ENCODE peak calls at places on chromosome 7, in four cellular contexts. T is nephron progenitor cell, Z is mammary epithelial cell, P is psoas muscle. S is an unnamed sample.

GRCh38 chr7:17611611-17612010 is 313.2 kb downstream of the AHR start:
- DNase-seq in Z (no peak), P (no peak), T (no peak), S (no peak)

GRCh38 chr7:87506243-87507180 is 31.0 kb upstream of the ABCB4 start:
- DNase-seq in T (no peak), P (no peak), Z (peak), S (no peak)

GRCh38 chr7:23207029-23207428 is 25.2 kb downstream of the NUP42 start:
- DNase-seq in Z (no peak), T (no peak), P (no peak), S (no peak)

GRCh38 chr7:5477723-5478531 is 54.3 kb upstream of the TNRC18 start:
- DNase-seq in T (peak), Z (no peak), P (peak), S (no peak)

GRCh38 chr7:155950898-155951553 is 138.8 kb upstream of the SHH start:
- DNase-seq in P (no peak), T (no peak), Z (no peak), S (no peak)

GRCh38 chr7:104629393-104629792 is 301.0 kb downstream of the LHFPL3 start:
- DNase-seq in Z (no peak), P (no peak), T (no peak), S (no peak)

GRCh38 chr7:70857793-70858545 is 274.0 kb upstream of the GALNT17 start:
- DNase-seq in P (no peak), T (no peak), Z (no peak), S (no peak)

GRCh38 chr7:104126411-104126841 is 81.4 kb downstream of the ORC5 start:
- DNase-seq in P (no peak), T (no peak), Z (no peak), S (no peak)

GRCh38 chr7:107696330-107696946 is 35.8 kb downstream of the SLC26A4 start:
- DNase-seq in P (no peak), Z (no peak), T (no peak), S (no peak)

GRCh38 chr7:38189256-38189938 is 11.4 kb downstream of the STARD3NL start:
- DNase-seq in P (no peak), T (no peak), Z (no peak), S (no peak)

GRCh38 chr7:88761779-88762178 is 2.3 kb downstream of the ZNF804B start:
- DNase-seq in Z (no peak), P (no peak), T (no peak), S (no peak)
- TF ChIP-seq CTCF in Z (no peak), P (no peak), T (no peak), S (no peak)

GRCh38 chr7:82323806-82324205 is 119.8 kb downstream of the CACNA2D1 start:
- DNase-seq in Z (peak), P (no peak), T (no peak), S (no peak)
- TF ChIP-seq CTCF in Z (no peak), P (no peak), T (no peak), S (no peak)

DNA sequence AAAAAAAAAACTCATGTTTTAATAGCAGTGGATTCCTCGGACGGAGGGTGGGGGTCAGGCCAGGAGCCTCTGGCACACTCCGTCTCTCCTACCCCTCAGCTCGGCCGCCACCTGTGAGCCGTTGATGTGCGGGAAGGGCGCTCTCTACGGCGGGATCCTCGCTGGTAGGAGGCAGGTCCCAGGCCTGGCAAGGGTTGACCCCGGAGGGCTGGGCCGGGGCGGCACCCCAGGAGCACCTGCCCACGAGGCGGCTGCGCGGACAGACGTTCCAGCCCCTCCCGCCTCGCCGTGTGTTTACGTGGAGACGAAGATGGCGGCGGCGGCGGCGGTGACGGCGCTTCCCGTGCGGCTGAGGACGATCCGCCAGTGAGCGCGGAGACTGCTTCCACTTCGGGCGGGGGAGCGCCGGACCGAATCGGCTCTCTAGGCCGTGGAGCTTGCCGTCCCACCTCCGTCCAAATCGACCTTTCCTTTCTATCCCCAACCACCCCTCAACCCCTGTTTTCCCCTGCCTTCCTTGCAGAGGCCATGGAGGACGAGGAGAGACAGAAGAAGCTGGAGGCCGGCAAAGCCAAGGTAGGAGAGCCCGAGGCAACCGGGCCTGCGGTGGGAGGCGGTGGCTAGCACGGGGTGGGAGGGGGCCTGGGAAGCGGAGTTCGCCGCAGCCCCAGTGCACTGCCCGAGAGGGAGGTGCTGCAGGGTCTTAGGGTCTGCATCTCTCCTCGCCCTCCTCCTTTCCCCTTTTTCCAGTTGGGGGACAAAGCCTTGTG is at the start of gene AKAP9:
- DNase-seq in Z (peak), P (peak), T (peak), S (peak)
- TF ChIP-seq CTCF in Z (no peak), P (no peak), T (no peak), S (no peak)

GRCh38 chr7:97025130-97025499 is 484 bp upstream of the DLX5 start:
- DNase-seq in T (no peak), Z (no peak), P (no peak), S (no peak)

GRCh38 chr7:97025983-97026704 is 1.5 kb upstream of the DLX5 start:
- DNase-seq in Z (no peak), T (peak), P (no peak), S (no peak)

GRCh38 chr7:97024209-97025129 is at the start of gene DLX5:
- DNase-seq in P (no peak), T (peak), Z (peak), S (no peak)

GRCh38 chr7:97026705-97027426 is 2.2 kb upstream of the DLX5 start:
- DNase-seq in P (no peak), T (no peak), Z (no peak), S (no peak)

GRCh38 chr7:97027427-97028234 is 3.0 kb upstream of the DLX5 start:
- DNase-seq in P (peak), T (peak), Z (peak), S (peak)
- TF ChIP-seq CTCF in P (peak), T (peak), Z (peak), S (peak)

S was measured in GM13976.